ENCODE peak calls at places on chromosomes 4 and X, in six cellular contexts. B is head of caudate nucleus; G is cardiac muscle cell; O is stimulated activated CD8-positive, alpha-beta memory T cell treated with anti-CD3 and anti-CD28 coated beads, Interleukin-12 subunit alpha, Interleukin-12 subunit beta, amount 100 ng/mL, for 4 hours; A is naive B cell; H is GM19239. D is an unnamed sample.

GRCh38 chrX:30307466-30307865 is 1.7 kb downstream of the NR0B1 start:
- DNase-seq in B (no peak), G (no peak), O (no peak), A (no peak), H (no peak), D (no peak)

GRCh38 chr4:166274136-166274761 is 401.2 kb downstream of the TLL1 start:
- DNase-seq in B (no peak), G (no peak), O (no peak), A (no peak), H (no peak), D (no peak)

GRCh38 chr4:7067523-7068278 is at the start of gene GRPEL1:
- DNase-seq in B (peak), G (peak), O (peak), A (peak), H (peak), D (peak)

GRCh38 chr4:72136429-72136828 is 104.6 kb downstream of the NPFFR2 start:
- DNase-seq in B (no peak), G (peak), O (no peak), A (no peak), H (no peak), D (no peak)

GRCh38 chrX:74492720-74493201 is 71.5 kb downstream of the SLC16A2 start:
- DNase-seq in B (peak), G (peak), O (no peak), A (no peak), H (no peak), D (no peak)

GRCh38 chr4:117154251-117154650 is 68.9 kb upstream of the TRAM1L1 start:
- DNase-seq in B (no peak), G (no peak), O (no peak), A (no peak), H (no peak), D (no peak)

GRCh38 chrX:145727476-145727875 is 90.2 kb upstream of the SLITRK2 start:
- DNase-seq in B (peak), G (no peak), O (no peak), A (no peak), H (no peak), D (peak)

GRCh38 chr4:168836482-168836881 is 173.6 kb downstream of the CBR4 start:
- DNase-seq in B (peak), G (peak), O (no peak), A (no peak), H (no peak), D (no peak)

GRCh38 chr4:6969826-6970800 is 60.5 kb downstream of the TBC1D14 start:
- DNase-seq in B (no peak), G (no peak), O (no peak), A (no peak), H (peak), D (no peak)

GRCh38 chrX:101658661-101659477 is 781 bp downstream of the ARMCX2 start:
- DNase-seq in B (peak), G (peak), O (peak), A (peak), H (peak), D (no peak)

GRCh38 chrX:67555578-67556203 is 11.9 kb downstream of the AR start:
- DNase-seq in B (peak), G (peak), O (no peak), A (no peak), H (no peak), D (peak)

GRCh38 chrX:138745215-138745614 is 33.7 kb upstream of the FGF13 start:
- DNase-seq in B (peak), G (peak), O (no peak), A (peak), H (peak), D (peak)

GRCh38 chr4:25538430-25538829 is 117.2 kb upstream of the SLC34A2 start:
- DNase-seq in B (no peak), G (no peak), O (no peak), A (no peak), H (no peak), D (no peak)

GRCh38 chr4:61837395-61837794 is 637.3 kb downstream of the ADGRL3 start:
- DNase-seq in B (no peak), G (no peak), O (no peak), A (no peak), H (no peak), D (peak)

GRCh38 chr4:57190651-57191481 is 80.7 kb upstream of the IGFBP7 start:
- DNase-seq in B (no peak), G (peak), O (no peak), A (no peak), H (peak), D (peak)

GRCh38 chrX:111581086-111581485 is 69.6 kb downstream of the SERTM2 start:
- DNase-seq in B (no peak), G (no peak), O (no peak), A (no peak), H (no peak), D (peak)

GRCh38 chr4:184074989-184075388 is 142.7 kb downstream of the ENPP6 start:
- DNase-seq in B (no peak), G (no peak), O (no peak), A (no peak), H (no peak), D (no peak)

GRCh38 chrX:107227780-107228485 is 21.5 kb downstream of the DNAAF6 start:
- DNase-seq in B (no peak), G (no peak), O (no peak), A (no peak), H (no peak), D (peak)

GRCh38 chrX:18895157-18895952 is 88.6 kb downstream of the PHKA2 start:
- DNase-seq in B (no peak), G (no peak), O (no peak), A (no peak), H (no peak), D (no peak)

GRCh38 chr4:41644288-41644914 is 104.1 kb downstream of the PHOX2B start:
- DNase-seq in B (peak), G (peak), O (no peak), A (no peak), H (no peak), D (no peak)

GRCh38 chr4:10496200-10496599 is 39.0 kb upstream of the ZNF518B start:
- DNase-seq in B (no peak), G (no peak), O (no peak), A (no peak), H (no peak), D (no peak)

GRCh38 chr4:40280586-40280985 is 54.5 kb upstream of the CHRNA9 start:
- DNase-seq in B (no peak), G (no peak), O (peak), A (no peak), H (no peak), D (no peak)

GRCh38 chrX:49264460-49264859 is at the start of gene FOXP3:
- DNase-seq in B (no peak), G (no peak), O (no peak), A (no peak), H (no peak), D (no peak)

GRCh38 chr4:108700358-108700757 is 50.0 kb downstream of the OSTC start:
- DNase-seq in B (no peak), G (no peak), O (no peak), A (no peak), H (no peak), D (no peak)

GRCh38 chr4:120009731-120010130 is 56.9 kb downstream of the MAD2L1 start:
- DNase-seq in B (no peak), G (no peak), O (no peak), A (no peak), H (no peak), D (no peak)

GRCh38 chr4:137909910-137910309 is 332.2 kb downstream of the SLC7A11 start:
- DNase-seq in B (no peak), G (peak), O (no peak), A (no peak), H (no peak), D (no peak)

GRCh38 chr4:85030156-85030555 is 63.7 kb upstream of the WDFY3 start:
- DNase-seq in B (no peak), G (no peak), O (no peak), A (no peak), H (no peak), D (no peak)

GRCh38 chr4:4461850-4462249 is 74.9 kb downstream of the NSG1 start:
- DNase-seq in B (no peak), G (no peak), O (peak), A (no peak), H (no peak), D (no peak)

GRCh38 chr4:80452055-80452454 is 116.5 kb downstream of the CFAP299 start:
- DNase-seq in B (no peak), G (no peak), O (no peak), A (no peak), H (no peak), D (no peak)

GRCh38 chrX:136752796-136753195 is 27.9 kb downstream of the ARHGEF6 start:
- DNase-seq in B (no peak), G (no peak), O (no peak), A (no peak), H (no peak), D (no peak)

GRCh38 chr4:48557478-48557877 is 67.4 kb downstream of the ZAR1 start:
- DNase-seq in B (no peak), G (no peak), O (no peak), A (no peak), H (no peak), D (no peak)

D was measured in OCI-M1.